ENCODE peak calls at places on chromosome 13, in seven cellular contexts. H is omental fat pad, C is heart right ventricle, T is foreskin fibroblast, U is transverse colon, S is colonic mucosa, P is activated B cell treated with CpG ODN at 0.5 μM for 24 hours. L is an unnamed sample.

GRCh38 chr13:40377783-40378182 is 288.7 kb downstream of the FOXO1 start:
- DNase-seq in P (no peak), C (no peak), U (no peak), S (no peak), T (peak), H (no peak), L (no peak)

GRCh38 chr13:107104631-107105030 is 536.7 kb upstream of the ARGLU1 start:
- DNase-seq in U (no peak), H (no peak), P (no peak), S (no peak), T (peak), C (no peak), L (no peak)

GRCh38 chr13:36998624-36999041 is 507 bp downstream of the ALG5 start:
- DNase-seq in H (no peak), U (peak), P (peak), S (peak), T (peak), C (peak), L (peak)

GRCh38 chr13:19185865-19186645 is 4.4 kb upstream of the TUBA3C start:
- DNase-seq in C (no peak), P (no peak), S (no peak), U (no peak), T (no peak), H (no peak), L (no peak)

GRCh38 chr13:49240017-49240416 is 7.7 kb upstream of the CDADC1 start:
- DNase-seq in H (no peak), U (no peak), T (peak), P (no peak), C (no peak), S (no peak), L (no peak)

GRCh38 chr13:110503037-110503901 is 58.3 kb downstream of the RAB20 start:
- DNase-seq in T (no peak), H (no peak), P (no peak), C (no peak), S (no peak), U (no peak), L (no peak)

GRCh38 chr13:97493471-97493870 is 59.5 kb downstream of the RAP2A start:
- DNase-seq in H (no peak), C (no peak), S (no peak), U (no peak), P (no peak), T (no peak), L (no peak)

GRCh38 chr13:29909975-29910674 is 59.7 kb upstream of the UBL3 start:
- DNase-seq in T (peak), C (no peak), S (no peak), P (no peak), H (no peak), U (no peak), L (no peak)

GRCh38 chr13:44131069-44131614 is 242.5 kb upstream of the SERP2 start:
- DNase-seq in C (no peak), H (no peak), T (no peak), S (no peak), U (no peak), P (no peak), L (no peak)

GRCh38 chr13:44955421-44955820 is 33.9 kb downstream of the NUFIP1 start:
- DNase-seq in C (no peak), P (no peak), S (no peak), U (no peak), T (no peak), H (no peak), L (no peak)

GRCh38 chr13:113997845-113998751 is 24.2 kb upstream of the C13orf46 start:
- DNase-seq in H (peak), S (peak), C (peak), T (peak), P (no peak), U (peak), L (no peak)

GRCh38 chr13:34523401-34523800 is 418.7 kb upstream of the NBEA start:
- DNase-seq in S (no peak), P (no peak), C (no peak), T (no peak), U (no peak), H (no peak), L (no peak)

GRCh38 chr13:45200701-45201230 is at the start of gene KCTD4:
- DNase-seq in C (no peak), H (no peak), U (no peak), S (no peak), P (no peak), T (peak), L (no peak)

GRCh38 chr13:43431279-43431678 is 355.5 kb downstream of the ENOX1 start:
- DNase-seq in H (no peak), T (peak), P (no peak), U (no peak), C (no peak), S (no peak), L (no peak)

GRCh38 chr13:50888362-50888761 is 21.2 kb upstream of the RNASEH2B start:
- DNase-seq in H (no peak), U (no peak), P (no peak), C (no peak), T (no peak), S (no peak), L (no peak)

GRCh38 chr13:50691682-50692263 is 151.7 kb downstream of the DLEU7 start:
- DNase-seq in H (no peak), T (no peak), C (no peak), U (no peak), P (no peak), S (no peak), L (no peak)

GRCh38 chr13:19818223-19818842 is 35.6 kb upstream of the PSPC1 start:
- DNase-seq in P (peak), T (peak), C (no peak), H (no peak), U (peak), S (peak), L (peak)

GRCh38 chr13:48214519-48215121 is 18.4 kb upstream of the ITM2B start:
- DNase-seq in P (no peak), H (no peak), S (no peak), U (no peak), C (no peak), T (no peak), L (peak)

GRCh38 chr13:46143239-46143701 is 38.4 kb upstream of the CPB2 start:
- DNase-seq in C (no peak), P (no peak), U (no peak), T (no peak), H (no peak), S (no peak), L (no peak)

GRCh38 chr13:44160549-44161278 is 212.9 kb upstream of the SERP2 start:
- DNase-seq in C (no peak), P (no peak), U (no peak), T (no peak), H (no peak), S (no peak), L (no peak)

GRCh38 chr13:29583073-29583785 is 12.3 kb downstream of the SLC7A1 start:
- DNase-seq in T (peak), P (no peak), S (peak), C (no peak), H (no peak), U (no peak), L (no peak)

GRCh38 chr13:20825476-20825875 is 51.7 kb upstream of the EEF1AKMT1 start:
- DNase-seq in P (no peak), H (no peak), C (no peak), U (no peak), S (no peak), T (no peak), L (no peak)

GRCh38 chr13:77514336-77514726 is 21.2 kb upstream of the SCEL start:
- DNase-seq in P (no peak), C (no peak), T (no peak), U (no peak), S (no peak), H (no peak), L (no peak)

GRCh38 chr13:85582890-85583289 is 216.3 kb downstream of the SLITRK6 start:
- DNase-seq in H (no peak), T (peak), S (no peak), U (no peak), C (no peak), P (no peak), L (no peak)

GRCh38 chr13:71240906-71241305 is 626.1 kb downstream of the DACH1 start:
- DNase-seq in U (no peak), C (no peak), H (no peak), P (no peak), T (peak), S (no peak), L (no peak)
- TF ChIP-seq CTCF in U (peak), C (peak), H (no peak), P (no peak), T (peak), S (peak), L (no peak)

GRCh38 chr13:75366380-75367280 is 115.3 kb downstream of the TBC1D4 start:
- DNase-seq in H (no peak), T (no peak), U (no peak), P (no peak), C (no peak), S (no peak), L (no peak)
- TF ChIP-seq CTCF in H (no peak), T (no peak), U (no peak), P (no peak), C (no peak), S (no peak), L (no peak)

DNA sequence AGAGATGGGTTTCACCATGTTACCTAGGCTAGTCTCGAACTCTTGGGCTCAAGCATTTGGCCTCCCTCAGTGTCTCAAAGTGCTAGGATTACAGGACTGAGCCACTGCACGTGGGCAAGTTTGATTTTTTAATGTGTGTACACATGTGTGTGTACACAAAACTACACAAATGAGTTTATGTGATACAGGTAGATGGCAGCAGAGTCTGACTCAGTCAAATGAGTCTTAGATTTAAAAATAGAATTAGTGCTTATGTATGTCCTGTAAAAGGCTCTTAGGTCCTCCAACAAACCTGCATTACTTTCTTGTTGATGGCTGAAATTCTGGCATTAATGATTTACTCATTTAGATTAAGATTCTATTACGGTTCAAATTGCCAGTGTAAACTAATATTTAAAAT is 293.7 kb downstream of the PCDH17 start:
- DNase-seq in S (no peak), P (no peak), U (no peak), T (no peak), H (no peak), C (no peak), L (no peak)
- TF ChIP-seq CTCF in S (no peak), P (no peak), U (no peak), T (no peak), H (no peak), C (peak), L (no peak)

GRCh38 chr13:112510987-112511715 is 76.8 kb downstream of the TUBGCP3 start:
- DNase-seq in P (no peak), C (no peak), T (no peak), H (no peak), S (no peak), U (no peak), L (no peak)

GRCh38 chr13:112506046-112506445 is 81.9 kb downstream of the TUBGCP3 start:
- DNase-seq in S (no peak), C (no peak), H (no peak), U (no peak), P (no peak), T (no peak), L (no peak)

GRCh38 chr13:112513761-112514160 is 74.2 kb downstream of the TUBGCP3 start:
- DNase-seq in S (no peak), C (no peak), H (no peak), P (no peak), U (no peak), T (no peak), L (no peak)

GRCh38 chr13:112510002-112510780 is 77.8 kb downstream of the TUBGCP3 start:
- DNase-seq in T (peak), H (no peak), C (peak), P (no peak), U (no peak), S (no peak), L (no peak)

GRCh38 chr13:112509190-112509589 is 78.8 kb downstream of the TUBGCP3 start:
- DNase-seq in C (no peak), U (no peak), T (no peak), H (no peak), S (no peak), P (no peak), L (no peak)
- TF ChIP-seq CTCF in C (no peak), U (no peak), T (no peak), H (no peak), S (no peak), P (no peak), L (no peak)

GRCh38 chr13:58843567-58843966 is 1212.0 kb downstream of the PCDH17 start:
- DNase-seq in T (no peak), H (no peak), S (no peak), U (no peak), P (no peak), C (no peak), L (no peak)
- TF ChIP-seq CTCF in T (no peak), H (no peak), S (no peak), U (no peak), P (no peak), C (no peak), L (no peak)

GRCh38 chr13:70964124-70964523 is 855.9 kb upstream of the KLHL1 start:
- DNase-seq in P (no peak), C (no peak), T (no peak), U (no peak), H (no peak), S (no peak), L (no peak)

GRCh38 chr13:70959376-70959775 is 851.1 kb upstream of the KLHL1 start:
- DNase-seq in C (no peak), S (no peak), T (no peak), U (no peak), P (no peak), H (no peak), L (no peak)

DNA sequence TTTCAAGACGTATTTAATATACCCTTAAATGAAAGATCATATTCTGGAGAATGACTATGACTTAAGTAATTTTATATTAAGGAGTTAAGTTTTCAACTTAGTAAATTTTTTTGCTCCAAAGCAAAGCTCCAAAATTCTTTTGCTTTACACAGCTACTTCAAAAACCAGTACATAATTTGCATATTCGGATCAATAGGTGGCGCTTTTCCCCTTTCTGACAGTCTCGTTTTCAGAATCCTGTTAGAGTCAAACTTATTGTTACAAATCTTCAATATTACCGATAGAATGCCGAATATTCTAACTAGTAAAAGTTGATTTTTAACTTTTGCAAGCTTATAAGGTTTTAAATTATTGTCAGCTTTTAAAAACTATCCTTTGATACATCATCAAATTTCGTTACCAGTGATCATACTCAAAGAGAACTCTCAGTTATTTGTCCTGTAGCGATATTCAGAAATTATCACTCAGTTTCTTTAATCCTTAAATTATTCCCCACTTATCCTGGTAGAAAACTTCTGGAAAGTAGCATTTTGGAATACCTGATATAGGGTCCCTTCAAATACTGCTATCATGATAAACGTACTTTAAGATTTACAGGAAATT is 852.7 kb upstream of the KLHL1 start:
- DNase-seq in P (no peak), C (no peak), T (peak), U (no peak), S (no peak), H (no peak), L (no peak)
- TF ChIP-seq CTCF in P (no peak), C (peak), T (peak), U (peak), S (peak), H (no peak), L (no peak)

L was measured in natural killer cell.